ENCODE peak calls at places on chromosomes 13 and 19, in four cellular contexts. One of them, this sample, is unnamed.
A peak's percentile ranks its signal among the peaks of the same experiment; 100 is the strongest.

GRCh38 chr19:511101-511841 is 4.0 kb downstream of the TPGS1 start:
- DNase-seq in mesothelial cell of epicardium: no peak
- DNase-seq in stimulated activated CD4-positive, alpha-beta T cell treated with anti-CD3 and anti-CD28 coated beads, TNF-alpha, amount 100 ng/mL, for 24 hours: peak; percentile 79
- DNase-seq in BE2C: no peak
- DNase-seq in this sample: no peak

GRCh38 chr13:38819596-38819995 is 132.7 kb downstream of the FREM2 start:
- DNase-seq in mesothelial cell of epicardium: no peak
- DNase-seq in stimulated activated CD4-positive, alpha-beta T cell treated with anti-CD3 and anti-CD28 coated beads, TNF-alpha, amount 100 ng/mL, for 24 hours: no peak
- DNase-seq in BE2C: no peak
- DNase-seq in this sample: no peak

GRCh38 chr13:76759877-76760276 is 126.3 kb downstream of the KCTD12 start:
- DNase-seq in mesothelial cell of epicardium: no peak
- DNase-seq in stimulated activated CD4-positive, alpha-beta T cell treated with anti-CD3 and anti-CD28 coated beads, TNF-alpha, amount 100 ng/mL, for 24 hours: no peak
- DNase-seq in BE2C: no peak
- DNase-seq in this sample: no peak

GRCh38 chr13:112576768-112577167 is 11.2 kb downstream of the TUBGCP3 start:
- DNase-seq in mesothelial cell of epicardium: no peak
- DNase-seq in stimulated activated CD4-positive, alpha-beta T cell treated with anti-CD3 and anti-CD28 coated beads, TNF-alpha, amount 100 ng/mL, for 24 hours: no peak
- DNase-seq in BE2C: no peak
- DNase-seq in this sample: no peak

GRCh38 chr19:7516281-7516862 is 469 bp downstream of the ZNF358 start:
- DNase-seq in mesothelial cell of epicardium: no peak
- DNase-seq in stimulated activated CD4-positive, alpha-beta T cell treated with anti-CD3 and anti-CD28 coated beads, TNF-alpha, amount 100 ng/mL, for 24 hours: no peak
- DNase-seq in BE2C: no peak
- DNase-seq in this sample: no peak

GRCh38 chr13:23963184-23963931 is 66.1 kb upstream of the C1QTNF9B start:
- DNase-seq in mesothelial cell of epicardium: no peak
- DNase-seq in stimulated activated CD4-positive, alpha-beta T cell treated with anti-CD3 and anti-CD28 coated beads, TNF-alpha, amount 100 ng/mL, for 24 hours: no peak
- DNase-seq in BE2C: no peak
- DNase-seq in this sample: no peak

GRCh38 chr13:31322702-31323101 is 122.9 kb downstream of the B3GLCT start:
- DNase-seq in mesothelial cell of epicardium: no peak
- DNase-seq in stimulated activated CD4-positive, alpha-beta T cell treated with anti-CD3 and anti-CD28 coated beads, TNF-alpha, amount 100 ng/mL, for 24 hours: no peak
- DNase-seq in BE2C: no peak
- DNase-seq in this sample: no peak

GRCh38 chr13:89688908-89689307 is 1658.6 kb upstream of the MIR17HG start:
- DNase-seq in mesothelial cell of epicardium: no peak
- DNase-seq in stimulated activated CD4-positive, alpha-beta T cell treated with anti-CD3 and anti-CD28 coated beads, TNF-alpha, amount 100 ng/mL, for 24 hours: no peak
- DNase-seq in BE2C: no peak
- DNase-seq in this sample: no peak

GRCh38 chr19:12346896-12347295 is 13.5 kb upstream of the ZNF563 start:
- DNase-seq in mesothelial cell of epicardium: no peak
- DNase-seq in stimulated activated CD4-positive, alpha-beta T cell treated with anti-CD3 and anti-CD28 coated beads, TNF-alpha, amount 100 ng/mL, for 24 hours: no peak
- DNase-seq in BE2C: no peak
- DNase-seq in this sample: no peak

GRCh38 chr13:21590231-21590630 is 13.7 kb downstream of the MICU2 start:
- DNase-seq in mesothelial cell of epicardium: no peak
- DNase-seq in stimulated activated CD4-positive, alpha-beta T cell treated with anti-CD3 and anti-CD28 coated beads, TNF-alpha, amount 100 ng/mL, for 24 hours: no peak
- DNase-seq in BE2C: no peak
- DNase-seq in this sample: no peak